ENCODE peak calls at places on chromosomes 3 and 15, in nine cellular contexts. One of them, this sample, is unnamed.

GRCh38 chr15:70853270-70853854 is 595 bp downstream of the LARP6 start:
- DNase-seq in WERI-Rb-1: peak
- DNase-seq in mammary epithelial cell: peak
- DNase-seq in mesenchymal stem cell: peak
- DNase-seq in sigmoid colon: no peak
- DNase-seq in CD8-positive, alpha-beta T cell: no peak
- DNase-seq in CD8-positive, alpha-beta memory T cell: no peak
- DNase-seq in skeletal muscle cell: no peak
- DNase-seq in breast epithelium: no peak
- DNase-seq in this sample: no peak

GRCh38 chr3:71195492-71195891 is 388.0 kb downstream of the FOXP1 start:
- DNase-seq in WERI-Rb-1: no peak
- DNase-seq in mammary epithelial cell: no peak
- DNase-seq in mesenchymal stem cell: peak
- DNase-seq in sigmoid colon: no peak
- DNase-seq in CD8-positive, alpha-beta T cell: no peak
- DNase-seq in CD8-positive, alpha-beta memory T cell: no peak
- DNase-seq in skeletal muscle cell: peak
- DNase-seq in breast epithelium: no peak
- DNase-seq in this sample: no peak

GRCh38 chr3:153438275-153438674 is 276.2 kb downstream of the RAP2B start:
- DNase-seq in WERI-Rb-1: no peak
- DNase-seq in mammary epithelial cell: no peak
- DNase-seq in mesenchymal stem cell: no peak
- DNase-seq in sigmoid colon: no peak
- DNase-seq in CD8-positive, alpha-beta T cell: no peak
- DNase-seq in CD8-positive, alpha-beta memory T cell: no peak
- DNase-seq in skeletal muscle cell: no peak
- DNase-seq in breast epithelium: no peak
- DNase-seq in this sample: no peak

GRCh38 chr15:26720546-26720945 is 52.3 kb downstream of the GABRB3 start:
- DNase-seq in WERI-Rb-1: no peak
- DNase-seq in mammary epithelial cell: no peak
- DNase-seq in mesenchymal stem cell: no peak
- DNase-seq in sigmoid colon: no peak
- DNase-seq in CD8-positive, alpha-beta T cell: no peak
- DNase-seq in CD8-positive, alpha-beta memory T cell: no peak
- DNase-seq in skeletal muscle cell: no peak
- DNase-seq in breast epithelium: no peak
- DNase-seq in this sample: no peak

GRCh38 chr3:185837409-185837808 is 12.6 kb upstream of the IGF2BP2 start:
- DNase-seq in WERI-Rb-1: no peak
- DNase-seq in mammary epithelial cell: no peak
- DNase-seq in mesenchymal stem cell: no peak
- DNase-seq in sigmoid colon: no peak
- DNase-seq in CD8-positive, alpha-beta T cell: no peak
- DNase-seq in CD8-positive, alpha-beta memory T cell: no peak
- DNase-seq in skeletal muscle cell: no peak
- DNase-seq in breast epithelium: no peak
- DNase-seq in this sample: no peak

GRCh38 chr15:88803920-88804247 is 648 bp downstream of the ACAN start:
- DNase-seq in WERI-Rb-1: no peak
- DNase-seq in mammary epithelial cell: no peak
- DNase-seq in mesenchymal stem cell: no peak
- DNase-seq in sigmoid colon: no peak
- DNase-seq in CD8-positive, alpha-beta T cell: no peak
- DNase-seq in CD8-positive, alpha-beta memory T cell: no peak
- DNase-seq in skeletal muscle cell: no peak
- DNase-seq in breast epithelium: no peak
- DNase-seq in this sample: no peak

GRCh38 chr3:53402323-53402722 is 55.0 kb upstream of the DCP1A start:
- DNase-seq in WERI-Rb-1: no peak
- DNase-seq in mammary epithelial cell: no peak
- DNase-seq in mesenchymal stem cell: no peak
- DNase-seq in sigmoid colon: no peak
- DNase-seq in CD8-positive, alpha-beta T cell: no peak
- DNase-seq in CD8-positive, alpha-beta memory T cell: no peak
- DNase-seq in skeletal muscle cell: no peak
- DNase-seq in breast epithelium: no peak
- DNase-seq in this sample: no peak

GRCh38 chr3:64715211-64715982 is 27.6 kb upstream of the ADAMTS9 start:
- DNase-seq in WERI-Rb-1: no peak
- DNase-seq in mammary epithelial cell: no peak
- DNase-seq in mesenchymal stem cell: no peak
- DNase-seq in sigmoid colon: no peak
- DNase-seq in CD8-positive, alpha-beta T cell: no peak
- DNase-seq in CD8-positive, alpha-beta memory T cell: no peak
- DNase-seq in skeletal muscle cell: no peak
- DNase-seq in breast epithelium: no peak
- DNase-seq in this sample: no peak

GRCh38 chr15:75200391-75200764 is 1.3 kb upstream of the C15orf39 start:
- DNase-seq in WERI-Rb-1: no peak
- DNase-seq in mammary epithelial cell: no peak
- DNase-seq in mesenchymal stem cell: no peak
- DNase-seq in sigmoid colon: no peak
- DNase-seq in CD8-positive, alpha-beta T cell: no peak
- DNase-seq in CD8-positive, alpha-beta memory T cell: no peak
- DNase-seq in skeletal muscle cell: no peak
- DNase-seq in breast epithelium: no peak
- DNase-seq in this sample: no peak

GRCh38 chr15:78033864-78034263 is 43.6 kb downstream of the TBC1D2B start:
- DNase-seq in WERI-Rb-1: no peak
- DNase-seq in mammary epithelial cell: no peak
- DNase-seq in mesenchymal stem cell: peak
- DNase-seq in sigmoid colon: no peak
- DNase-seq in CD8-positive, alpha-beta T cell: peak
- DNase-seq in CD8-positive, alpha-beta memory T cell: peak
- DNase-seq in skeletal muscle cell: no peak
- DNase-seq in breast epithelium: no peak
- DNase-seq in this sample: no peak

GRCh38 chr3:83740504-83740903 is 1218.3 kb upstream of the CADM2 start:
- DNase-seq in WERI-Rb-1: no peak
- DNase-seq in mammary epithelial cell: no peak
- DNase-seq in mesenchymal stem cell: no peak
- DNase-seq in sigmoid colon: no peak
- DNase-seq in CD8-positive, alpha-beta T cell: no peak
- DNase-seq in CD8-positive, alpha-beta memory T cell: no peak
- DNase-seq in skeletal muscle cell: no peak
- DNase-seq in breast epithelium: no peak
- DNase-seq in this sample: no peak

GRCh38 chr3:129313983-129314756 is 35.5 kb downstream of the HMCES start:
- DNase-seq in WERI-Rb-1: peak
- DNase-seq in mammary epithelial cell: peak
- DNase-seq in mesenchymal stem cell: peak
- DNase-seq in sigmoid colon: no peak
- DNase-seq in CD8-positive, alpha-beta T cell: no peak
- DNase-seq in CD8-positive, alpha-beta memory T cell: no peak
- DNase-seq in skeletal muscle cell: no peak
- DNase-seq in breast epithelium: no peak
- DNase-seq in this sample: no peak

GRCh38 chr3:187914231-187914630 is 169.0 kb upstream of the BCL6 start:
- DNase-seq in WERI-Rb-1: no peak
- DNase-seq in mammary epithelial cell: peak
- DNase-seq in mesenchymal stem cell: peak
- DNase-seq in sigmoid colon: peak
- DNase-seq in CD8-positive, alpha-beta T cell: no peak
- DNase-seq in CD8-positive, alpha-beta memory T cell: no peak
- DNase-seq in skeletal muscle cell: no peak
- DNase-seq in breast epithelium: peak
- DNase-seq in this sample: no peak

GRCh38 chr3:186940965-186941364 is 10.6 kb downstream of the ST6GAL1 start:
- DNase-seq in WERI-Rb-1: no peak
- DNase-seq in mammary epithelial cell: no peak
- DNase-seq in mesenchymal stem cell: peak
- DNase-seq in sigmoid colon: no peak
- DNase-seq in CD8-positive, alpha-beta T cell: no peak
- DNase-seq in CD8-positive, alpha-beta memory T cell: no peak
- DNase-seq in skeletal muscle cell: no peak
- DNase-seq in breast epithelium: no peak
- DNase-seq in this sample: no peak

DNA sequence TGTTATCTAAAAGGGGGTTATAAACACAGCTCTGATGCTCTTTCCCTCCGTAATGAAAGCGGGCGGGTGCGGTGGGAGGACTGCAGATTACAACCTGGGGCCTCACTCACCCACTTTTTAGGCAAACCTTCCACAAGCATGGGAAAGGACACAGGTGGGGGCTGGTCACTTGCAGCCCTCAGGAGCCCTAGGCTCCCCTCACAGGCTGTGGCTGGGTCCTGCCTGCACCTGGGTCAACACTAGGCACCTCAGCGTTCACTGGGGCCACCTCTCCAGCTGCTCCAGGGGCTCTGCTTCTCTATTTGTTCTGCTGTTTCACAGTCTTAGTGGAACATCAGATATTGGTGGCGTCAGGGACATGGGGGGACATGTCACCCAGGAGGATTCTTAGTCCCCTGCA is 30.0 kb upstream of the TMEM115 start:
- DNase-seq in WERI-Rb-1: no peak
- DNase-seq in mammary epithelial cell: no peak
- DNase-seq in mesenchymal stem cell: no peak
- DNase-seq in sigmoid colon: no peak
- DNase-seq in CD8-positive, alpha-beta T cell: no peak
- DNase-seq in CD8-positive, alpha-beta memory T cell: no peak
- DNase-seq in skeletal muscle cell: no peak
- DNase-seq in breast epithelium: no peak
- DNase-seq in this sample: no peak
- H3K4me3 ChIP-seq in WERI-Rb-1: no peak
- H3K4me3 ChIP-seq in mammary epithelial cell: no peak
- H3K4me3 ChIP-seq in mesenchymal stem cell: no peak
- H3K4me3 ChIP-seq in sigmoid colon: no peak
- H3K4me3 ChIP-seq in CD8-positive, alpha-beta T cell: no peak
- H3K4me3 ChIP-seq in CD8-positive, alpha-beta memory T cell: no peak
- H3K4me3 ChIP-seq in skeletal muscle cell: no peak
- H3K4me3 ChIP-seq in breast epithelium: no peak
- H3K4me3 ChIP-seq in this sample: no peak

DNA sequence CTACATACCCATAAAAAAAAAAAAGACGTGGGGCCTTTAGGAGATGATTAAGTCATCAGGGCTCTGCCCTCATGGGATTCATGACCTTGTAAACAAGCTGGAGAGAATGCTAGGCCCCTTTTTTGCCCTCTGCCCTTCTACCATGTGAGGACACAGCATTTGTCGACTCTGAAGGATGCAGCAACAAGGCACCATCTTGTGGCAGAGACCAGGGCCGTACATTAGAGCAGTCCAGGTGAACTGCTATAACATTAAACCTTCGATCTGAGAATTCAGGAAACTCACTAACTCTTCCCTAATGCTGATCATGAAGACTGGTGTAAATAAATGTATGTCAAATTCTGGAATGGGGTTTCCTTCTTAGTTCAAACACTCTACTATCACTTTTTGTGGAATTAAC is 30.7 kb upstream of the SIAH2 start:
- DNase-seq in WERI-Rb-1: no peak
- DNase-seq in mammary epithelial cell: no peak
- DNase-seq in mesenchymal stem cell: no peak
- DNase-seq in sigmoid colon: no peak
- DNase-seq in CD8-positive, alpha-beta T cell: no peak
- DNase-seq in CD8-positive, alpha-beta memory T cell: no peak
- DNase-seq in skeletal muscle cell: no peak
- DNase-seq in breast epithelium: no peak
- DNase-seq in this sample: no peak
- H3K4me3 ChIP-seq in WERI-Rb-1: no peak
- H3K4me3 ChIP-seq in mammary epithelial cell: no peak
- H3K4me3 ChIP-seq in mesenchymal stem cell: no peak
- H3K4me3 ChIP-seq in sigmoid colon: no peak
- H3K4me3 ChIP-seq in CD8-positive, alpha-beta T cell: no peak
- H3K4me3 ChIP-seq in CD8-positive, alpha-beta memory T cell: no peak
- H3K4me3 ChIP-seq in skeletal muscle cell: no peak
- H3K4me3 ChIP-seq in breast epithelium: no peak
- H3K4me3 ChIP-seq in this sample: no peak

GRCh38 chr15:33152502-33153109 is 41.9 kb downstream of the FMN1 start:
- DNase-seq in WERI-Rb-1: no peak
- DNase-seq in mammary epithelial cell: peak
- DNase-seq in mesenchymal stem cell: no peak
- DNase-seq in sigmoid colon: no peak
- DNase-seq in CD8-positive, alpha-beta T cell: no peak
- DNase-seq in CD8-positive, alpha-beta memory T cell: no peak
- DNase-seq in skeletal muscle cell: peak
- DNase-seq in breast epithelium: no peak
- DNase-seq in this sample: no peak
- H3K4me3 ChIP-seq in WERI-Rb-1: no peak
- H3K4me3 ChIP-seq in mammary epithelial cell: no peak
- H3K4me3 ChIP-seq in mesenchymal stem cell: no peak
- H3K4me3 ChIP-seq in sigmoid colon: peak
- H3K4me3 ChIP-seq in CD8-positive, alpha-beta T cell: no peak
- H3K4me3 ChIP-seq in CD8-positive, alpha-beta memory T cell: no peak
- H3K4me3 ChIP-seq in skeletal muscle cell: no peak
- H3K4me3 ChIP-seq in breast epithelium: peak
- H3K4me3 ChIP-seq in this sample: no peak

DNA sequence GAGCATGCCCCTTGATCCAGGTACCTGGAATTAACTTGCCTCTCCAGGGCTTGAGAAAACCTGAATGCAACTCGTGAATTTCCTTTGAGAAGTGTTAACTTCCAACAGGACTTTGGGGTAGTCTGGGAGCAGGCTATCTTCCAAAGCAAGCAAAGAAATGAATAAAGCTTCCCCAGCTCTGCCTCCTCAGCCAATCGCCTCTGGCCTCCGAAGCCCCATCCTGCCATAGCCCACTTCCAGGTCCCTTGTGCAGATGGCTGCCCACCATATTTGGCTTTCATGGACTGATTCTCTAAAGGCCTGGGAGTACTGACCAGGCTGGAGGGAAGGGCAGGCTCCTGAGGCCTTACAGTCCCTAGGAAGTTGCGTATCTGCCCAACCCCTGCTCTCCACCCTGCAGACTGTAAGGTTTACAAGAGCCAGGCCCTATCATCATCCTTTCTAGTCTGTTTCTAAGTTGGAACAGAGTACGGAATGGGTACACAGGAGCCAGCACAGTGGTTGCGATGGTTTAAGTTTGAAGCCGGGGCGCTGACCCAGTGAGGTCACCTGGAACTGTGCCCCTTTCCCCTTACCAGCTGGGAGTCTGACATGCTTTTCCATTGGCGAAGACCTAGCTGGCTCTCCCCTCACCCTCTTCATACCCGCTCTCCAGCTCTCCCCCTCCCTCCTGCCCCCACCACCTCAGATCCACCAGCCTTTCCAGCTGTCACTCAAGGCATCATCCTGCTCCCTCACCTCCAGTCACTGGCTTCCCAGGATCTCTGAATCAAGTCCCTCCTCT is 1.1 kb upstream of the PML start:
- DNase-seq in WERI-Rb-1: no peak
- DNase-seq in mammary epithelial cell: no peak
- DNase-seq in mesenchymal stem cell: no peak
- DNase-seq in sigmoid colon: peak
- DNase-seq in CD8-positive, alpha-beta T cell: no peak
- DNase-seq in CD8-positive, alpha-beta memory T cell: no peak
- DNase-seq in skeletal muscle cell: no peak
- DNase-seq in breast epithelium: no peak
- DNase-seq in this sample: no peak
- H3K4me3 ChIP-seq in WERI-Rb-1: no peak
- H3K4me3 ChIP-seq in mammary epithelial cell: no peak
- H3K4me3 ChIP-seq in mesenchymal stem cell: peak
- H3K4me3 ChIP-seq in sigmoid colon: peak
- H3K4me3 ChIP-seq in CD8-positive, alpha-beta T cell: peak
- H3K4me3 ChIP-seq in CD8-positive, alpha-beta memory T cell: peak
- H3K4me3 ChIP-seq in skeletal muscle cell: peak
- H3K4me3 ChIP-seq in breast epithelium: no peak
- H3K4me3 ChIP-seq in this sample: peak

This sample was measured in spleen.